ENCODE peak calls at places on chromosome 5, in nine cellular contexts. P, X, U, H, W, L, Y, K and T are unnamed samples.

GRCh38 chr5:169836835-169837234 is 143.5 kb downstream of the INSYN2B start:
- ATAC-seq in P (no peak), X (no peak), U (no peak), W (no peak), L (no peak), Y (no peak), K (no peak), H (no peak), T (no peak)

GRCh38 chr5:142319105-142319504 is 5.7 kb downstream of the SPRY4 start:
- ATAC-seq in W (no peak), K (no peak), X (no peak), P (no peak), H (no peak), Y (no peak), U (no peak), L (peak; percentile 48), T (no peak)

GRCh38 chr5:91111473-91112238 is 271.5 kb downstream of the ARRDC3 start:
- ATAC-seq in L (no peak), H (no peak), U (no peak), W (peak; percentile 81), K (no peak), X (no peak), Y (no peak), P (peak; percentile 30), T (peak; percentile 48)

GRCh38 chr5:37771203-37771611 is 68.6 kb downstream of the GDNF start:
- ATAC-seq in K (no peak), L (no peak), Y (no peak), X (peak; percentile 27), W (no peak), H (no peak), U (no peak), P (peak; percentile 70), T (no peak)

GRCh38 chr5:132756542-132756941 is 9.3 kb downstream of the CCNI2 start:
- ATAC-seq in X (no peak), P (no peak), L (no peak), Y (no peak), K (no peak), W (no peak), U (no peak), H (no peak), T (no peak)

GRCh38 chr5:73985145-73985544 is 359.1 kb downstream of the ARHGEF28 start:
- ATAC-seq in X (peak; percentile 34), Y (no peak), H (no peak), W (no peak), U (no peak), K (peak; percentile 76), P (peak; percentile 61), L (no peak), T (peak; percentile 36)

GRCh38 chr5:138188632-138189031 is 9.7 kb downstream of the KIF20A start:
- ATAC-seq in W (peak; percentile 22), L (no peak), H (no peak), K (no peak), X (no peak), U (no peak), P (no peak), Y (no peak), T (no peak)

GRCh38 chr5:773517-774264 is 10.8 kb downstream of the ZDHHC11B start:
- ATAC-seq in K (no peak), U (no peak), P (peak; percentile 8), X (no peak), L (no peak), W (no peak), Y (no peak), H (no peak), T (peak; percentile 4)

GRCh38 chr5:154296525-154297159 is 106.1 kb downstream of the GALNT10 start:
- ATAC-seq in W (no peak), L (no peak), Y (no peak), H (no peak), X (peak; percentile 73), P (no peak), K (no peak), U (no peak), T (peak; percentile 90)

GRCh38 chr5:154284433-154284832 is 93.9 kb downstream of the GALNT10 start:
- ATAC-seq in Y (no peak), K (no peak), W (no peak), L (no peak), U (no peak), H (no peak), X (no peak), P (no peak), T (no peak)

GRCh38 chr5:132465095-132465707 is 25.4 kb downstream of the IRF1 start:
- ATAC-seq in L (no peak), W (no peak), H (no peak), Y (no peak), K (no peak), P (no peak), X (no peak), U (no peak), T (peak; percentile 42)

GRCh38 chr5:135999396-136000139 is 29.2 kb upstream of the TGFBI start:
- ATAC-seq in K (peak; percentile 22), X (peak; percentile 68), Y (no peak), H (no peak), L (no peak), U (no peak), W (peak; percentile 64), P (peak; percentile 54), T (no peak)

GRCh38 chr5:71836084-71836483 is 117.0 kb downstream of the CARTPT start:
- ATAC-seq in K (peak; percentile 58), U (no peak), W (no peak), Y (no peak), X (no peak), P (no peak), H (no peak), L (no peak), T (no peak)

GRCh38 chr5:85921590-85921989 is 696.2 kb upstream of the COX7C start:
- ATAC-seq in W (no peak), H (no peak), L (no peak), U (no peak), X (no peak), P (no peak), Y (no peak), K (peak; percentile 46), T (no peak)

GRCh38 chr5:170907758-170908157 is 45.9 kb downstream of the RANBP17 start:
- ATAC-seq in U (no peak), K (no peak), Y (no peak), W (no peak), P (no peak), L (no peak), X (no peak), H (no peak), T (no peak)

GRCh38 chr5:54718647-54719046 is 201.1 kb downstream of the SNX18 start:
- ATAC-seq in H (no peak), P (peak; percentile 68), K (no peak), X (no peak), W (peak; percentile 84), L (no peak), U (no peak), Y (no peak), T (peak; percentile 45)

GRCh38 chr5:172733179-172733973 is 37.6 kb downstream of the DUSP1 start:
- ATAC-seq in P (peak; percentile 94), Y (no peak), K (no peak), L (no peak), X (peak; percentile 86), H (no peak), U (peak; percentile 72), W (peak; percentile 94), T (peak; percentile 75)

GRCh38 chr5:122291000-122291592 is 20.9 kb upstream of the SNCAIP start:
- ATAC-seq in P (no peak), X (no peak), U (no peak), L (no peak), Y (no peak), W (no peak), K (peak; percentile 17), H (no peak), T (no peak)

GRCh38 chr5:116532762-116533525 is 41.7 kb downstream of the SEMA6A start:
- ATAC-seq in P (no peak), X (no peak), K (no peak), W (no peak), Y (no peak), L (no peak), U (peak; percentile 84), H (no peak), T (no peak)

GRCh38 chr5:39175273-39175955 is 43.9 kb downstream of the FYB1 start:
- ATAC-seq in Y (no peak), K (no peak), W (no peak), L (peak; percentile 77), X (no peak), H (no peak), U (no peak), P (no peak), T (peak; percentile 24)

GRCh38 chr5:134846641-134846960 is 833 bp downstream of the C5orf24 start:
- ATAC-seq in P (no peak), U (no peak), K (no peak), W (no peak), Y (peak; percentile 15), H (peak; percentile 19), L (no peak), X (no peak), T (peak; percentile 3)

GRCh38 chr5:38734353-38734752 is 111.5 kb upstream of the OSMR start:
- ATAC-seq in L (no peak), W (no peak), U (no peak), X (no peak), K (no peak), H (no peak), P (no peak), Y (no peak), T (no peak)

GRCh38 chr5:92665506-92665905 is 915.5 kb downstream of the NR2F1-AS1 start:
- ATAC-seq in Y (no peak), U (no peak), P (no peak), W (no peak), K (no peak), L (no peak), X (no peak), H (no peak), T (no peak)

GRCh38 chr5:157607371-157608161 is 32.0 kb upstream of the ADAM19 start:
- ATAC-seq in Y (peak; percentile 79), H (peak; percentile 65), X (no peak), K (peak; percentile 48), W (no peak), L (peak; percentile 85), P (no peak), U (peak; percentile 63), T (peak; percentile 83)

GRCh38 chr5:129438322-129438721 is 21.8 kb upstream of the ADAMTS19 start:
- ATAC-seq in W (no peak), L (no peak), H (no peak), Y (no peak), X (no peak), U (no peak), P (no peak), K (no peak), T (no peak)

GRCh38 chr5:162567644-162568043 is 500.1 kb downstream of the GABRG2 start:
- ATAC-seq in U (no peak), L (no peak), Y (no peak), K (no peak), X (peak; percentile 71), P (no peak), W (no peak), H (no peak), T (no peak)

GRCh38 chr5:154445422-154446182 is at the start of gene SAP30L:
- ATAC-seq in L (peak; percentile 98), X (peak; percentile 98), K (peak; percentile 95), P (peak; percentile 99), Y (peak; percentile 94), W (peak; percentile 99), U (peak; percentile 99), H (peak; percentile 92), T (peak; percentile 98)

GRCh38 chr5:44885903-44886302 is 77.2 kb downstream of the MRPS30 start:
- ATAC-seq in X (no peak), W (no peak), L (no peak), K (no peak), U (no peak), P (no peak), Y (no peak), H (no peak), T (peak; percentile 58)

GRCh38 chr5:127925916-127926315 is 157.7 kb upstream of the SLC12A2 start:
- ATAC-seq in X (peak; percentile 58), P (no peak), W (no peak), L (no peak), Y (no peak), K (peak; percentile 73), H (no peak), U (no peak), T (peak; percentile 90)

GRCh38 chr5:153718713-153719112 is 228.2 kb downstream of the GRIA1 start:
- ATAC-seq in X (no peak), H (no peak), K (no peak), Y (no peak), U (no peak), L (no peak), P (no peak), W (no peak), T (peak; percentile 46)

GRCh38 chr5:101678494-101679193 is 617.4 kb downstream of the SLCO4C1 start:
- ATAC-seq in L (no peak), H (no peak), P (no peak), W (no peak), Y (no peak), X (peak; percentile 92), K (peak; percentile 98), U (no peak), T (peak; percentile 73)